ENCODE peak calls at places on chromosomes 12 and 14, in four cellular contexts. M is right atrium auricular region, A is brain microvascular endothelial cell, Z is DND-41. H is an unnamed sample.

GRCh38 chr14:66360526-66360925 is 125.6 kb upstream of the CCDC196 start:
- DNase-seq in A (no peak), Z (no peak), M (no peak), H (no peak)

GRCh38 chr12:43357141-43357540 is 194.9 kb downstream of the ADAMTS20 start:
- DNase-seq in Z (no peak), A (no peak), M (no peak), H (no peak)

GRCh38 chr14:59728294-59728693 is 142.3 kb downstream of the RTN1 start:
- DNase-seq in Z (no peak), M (no peak), A (no peak), H (no peak)

GRCh38 chr12:117580718-117581062 is 219.3 kb upstream of the NOS1 start:
- DNase-seq in M (no peak), A (no peak), Z (peak; percentile 34), H (peak; percentile 68)

GRCh38 chr12:9319842-9320173 is 111.6 kb upstream of the PZP start:
- DNase-seq in A (no peak), Z (no peak), M (no peak), H (no peak)

GRCh38 chr12:80681-81190 is 14.2 kb downstream of the IQSEC3 start:
- DNase-seq in M (peak; percentile 30), A (no peak), Z (no peak), H (no peak)

GRCh38 chr14:102795060-102795925 is 18.0 kb downstream of the TRAF3 start:
- DNase-seq in Z (peak; percentile 20), M (peak; percentile 77), A (peak; percentile 93), H (peak; percentile 91)

GRCh38 chr12:125355614-125356013 is 290.4 kb downstream of the AACS start:
- DNase-seq in M (no peak), A (no peak), Z (no peak), H (no peak)

GRCh38 chr12:87469295-87469694 is 559.9 kb downstream of the C12orf50 start:
- DNase-seq in Z (no peak), A (peak; percentile 4), M (no peak), H (no peak)

DNA sequence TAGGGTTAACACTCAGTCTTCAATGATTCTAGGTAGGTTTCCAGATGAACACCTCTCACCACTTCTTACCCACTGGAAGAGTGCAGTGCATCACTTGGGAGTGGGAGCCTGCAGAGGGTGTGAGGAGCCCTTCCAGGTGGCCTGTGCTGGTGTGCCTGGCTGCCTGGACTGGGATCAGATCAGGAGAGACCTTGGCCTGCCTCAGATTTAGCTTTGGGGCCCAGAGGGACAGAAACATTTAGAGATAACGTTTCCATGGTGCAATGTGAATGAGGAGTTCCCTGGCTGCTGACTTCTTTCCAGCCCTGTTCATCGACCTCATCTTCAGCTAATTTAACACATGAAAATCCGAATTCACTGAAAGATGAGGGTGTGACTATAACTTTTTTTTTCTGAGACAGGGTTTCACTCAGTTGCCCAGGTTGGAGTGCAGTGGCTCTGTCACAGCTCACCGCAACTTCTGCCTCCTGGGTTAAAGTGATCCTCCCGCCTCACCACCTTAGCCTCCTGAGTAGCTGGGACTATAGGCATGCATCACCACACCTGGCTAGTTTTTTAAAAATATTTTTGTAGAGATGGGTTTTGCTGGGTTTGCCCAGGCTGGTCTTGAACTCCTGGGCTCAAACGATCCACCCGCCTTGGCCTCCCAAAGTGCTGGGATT is 53.6 kb downstream of the SUSD6 start:
- DNase-seq in Z (no peak), M (no peak), A (no peak), H (no peak)
- H3K27ac ChIP-seq in Z (no peak overlapping the region), M (peak overlapping the region; percentile 60), A (no peak overlapping the region), H (no peak overlapping the region)

GRCh38 chr14:88793259-88793625 is 489 bp upstream of the EML5 start:
- DNase-seq in M (no peak), A (no peak), Z (no peak), H (no peak)
- H3K27me3 ChIP-seq in M (no peaks in the 10 kb centered on the region), A (peaks cover 15% of the 10 kb centered on the region), Z (no peaks in the 10 kb centered on the region), H (peaks cover 43% of the 10 kb centered on the region)

GRCh38 chr12:106682594-106683234 is 91.8 kb upstream of the RIC8B start:
- DNase-seq in A (no peak), M (no peak), Z (no peak), H (no peak)
- TF ChIP-seq CTCF in A (peak; percentile 45), M (peak; percentile 46), Z (no peak), H (no peak)

DNA sequence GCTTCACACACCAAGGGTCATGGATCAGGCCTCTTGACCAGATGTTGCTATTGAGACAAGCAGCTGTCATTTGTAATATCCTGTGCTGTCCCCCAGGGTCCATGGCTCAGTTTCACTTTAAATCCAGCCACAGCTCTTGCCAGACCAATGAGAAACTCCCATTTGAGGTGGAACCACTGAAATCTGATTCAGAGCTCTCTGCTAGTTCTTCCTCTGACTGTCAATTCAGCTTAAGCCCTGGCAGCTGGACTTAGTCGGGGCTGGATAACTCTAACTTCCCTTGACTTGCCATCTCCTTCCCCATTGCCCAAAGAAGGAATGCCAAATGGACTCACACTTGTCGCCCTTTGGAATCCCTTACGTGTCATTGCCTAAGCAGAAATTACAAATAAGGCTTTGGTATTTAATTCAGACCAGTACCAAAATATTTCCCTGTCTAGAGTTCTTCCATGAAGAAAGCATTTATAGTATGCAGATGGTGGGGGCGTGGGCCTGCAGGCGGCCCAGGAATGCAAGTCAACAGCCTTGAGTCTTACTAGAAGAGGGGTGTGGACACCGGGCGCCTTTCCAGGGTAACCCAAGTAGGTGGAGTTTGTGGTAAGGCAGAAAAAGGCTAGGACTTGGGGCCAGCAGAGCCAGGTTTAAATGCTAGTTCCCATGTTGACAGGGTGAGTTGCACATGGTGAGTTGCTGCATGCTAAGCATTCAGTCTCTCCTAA is 96.9 kb upstream of the TMPO start:
- DNase-seq in M (peak; percentile 95), Z (no peak), A (peak; percentile 95), H (peak; percentile 87)
- H3K27ac ChIP-seq in M (peak overlapping the region; percentile 37), Z (no peak overlapping the region), A (peak overlapping the region; percentile 59), H (peak overlapping the region; percentile 80)